ENCODE peak calls at places on chromosome 18, in four cellular contexts. One of them, this sample, is unnamed.

GRCh38 chr18:30280861-30281470 is 761.6 kb downstream of the DSC3 start:
- DNase-seq in A549: no peak
- DNase-seq in HepG2: peak
- DNase-seq in IMR-90: peak
- DNase-seq in this sample: peak

GRCh38 chr18:69936191-69936558 is 11.5 kb downstream of the CD226 start:
- DNase-seq in A549: no peak
- DNase-seq in HepG2: no peak
- DNase-seq in IMR-90: no peak
- DNase-seq in this sample: no peak

GRCh38 chr18:77084757-77085035 is 47.9 kb downstream of the MBP start:
- DNase-seq in A549: no peak
- DNase-seq in HepG2: no peak
- DNase-seq in IMR-90: no peak
- DNase-seq in this sample: no peak

GRCh38 chr18:37484893-37485834 is 80.4 kb downstream of the CELF4 start:
- DNase-seq in A549: peak
- DNase-seq in HepG2: no peak
- DNase-seq in IMR-90: peak
- DNase-seq in this sample: peak

GRCh38 chr18:40987581-40987980 is 967.5 kb upstream of the PIK3C3 start:
- DNase-seq in A549: no peak
- DNase-seq in HepG2: no peak
- DNase-seq in IMR-90: no peak
- DNase-seq in this sample: no peak

GRCh38 chr18:12044591-12044990 is 49.1 kb upstream of the ANKRD62 start:
- DNase-seq in A549: no peak
- DNase-seq in HepG2: no peak
- DNase-seq in IMR-90: no peak
- DNase-seq in this sample: no peak

GRCh38 chr18:73645175-73645715 is 502.4 kb downstream of the FBXO15 start:
- DNase-seq in A549: no peak
- DNase-seq in HepG2: no peak
- DNase-seq in IMR-90: peak
- DNase-seq in this sample: no peak

GRCh38 chr18:53457068-53457467 is 767.4 kb downstream of the MBD2 start:
- DNase-seq in A549: no peak
- DNase-seq in HepG2: no peak
- DNase-seq in IMR-90: no peak
- DNase-seq in this sample: no peak

GRCh38 chr18:34495434-34495833 is 214.7 kb upstream of the DTNA start:
- DNase-seq in A549: no peak
- DNase-seq in HepG2: no peak
- DNase-seq in IMR-90: no peak
- DNase-seq in this sample: no peak

GRCh38 chr18:74942319-74942910 is 266.5 kb downstream of the PTGR3 start:
- DNase-seq in A549: no peak
- DNase-seq in HepG2: no peak
- DNase-seq in IMR-90: peak
- DNase-seq in this sample: no peak

GRCh38 chr18:22223263-22223960 is 54.0 kb downstream of the GATA6 start:
- DNase-seq in A549: peak
- DNase-seq in HepG2: peak
- DNase-seq in IMR-90: peak
- DNase-seq in this sample: peak

GRCh38 chr18:52228158-52228557 is 111.8 kb upstream of the DCC start:
- DNase-seq in A549: no peak
- DNase-seq in HepG2: no peak
- DNase-seq in IMR-90: no peak
- DNase-seq in this sample: no peak

GRCh38 chr18:13369353-13369752 is 150.8 kb downstream of the LDLRAD4 start:
- DNase-seq in A549: no peak
- DNase-seq in HepG2: no peak
- DNase-seq in IMR-90: no peak
- DNase-seq in this sample: no peak

DNA sequence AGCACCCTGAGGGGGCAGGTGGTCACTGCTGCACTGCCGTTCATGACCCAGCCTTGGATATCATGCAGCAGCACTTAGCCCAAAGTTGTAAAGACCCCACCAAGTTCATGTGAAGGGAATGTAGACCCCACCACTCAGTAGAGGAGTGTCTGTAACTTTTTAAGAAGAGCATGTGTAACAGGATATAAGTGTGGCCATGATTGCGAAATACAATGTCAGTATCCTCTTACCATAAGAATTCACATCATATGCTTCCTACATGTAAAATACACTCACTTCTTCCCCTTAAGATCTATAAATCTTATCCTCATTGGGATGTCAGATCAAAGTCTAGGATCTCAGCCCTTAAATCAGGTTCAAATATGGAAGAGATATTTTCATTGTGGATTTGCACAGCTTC is 276.9 kb downstream of the PTPRM start:
- DNase-seq in A549: no peak
- DNase-seq in HepG2: no peak
- DNase-seq in IMR-90: peak
- DNase-seq in this sample: no peak
- TF ChIP-seq MAZ in A549: no peak
- TF ChIP-seq MAZ in HepG2: no peak
- TF ChIP-seq MAZ in IMR-90: no peak
- TF ChIP-seq MAZ in this sample: no peak

GRCh38 chr18:48136051-48136543 is 205.6 kb upstream of the SMAD2 start:
- DNase-seq in A549: no peak
- DNase-seq in HepG2: no peak
- DNase-seq in IMR-90: no peak
- DNase-seq in this sample: no peak
- TF ChIP-seq MAZ in A549: no peak
- TF ChIP-seq MAZ in HepG2: no peak
- TF ChIP-seq MAZ in IMR-90: no peak
- TF ChIP-seq MAZ in this sample: no peak

GRCh38 chr18:23384778-23385736 is 68.0 kb upstream of the RIOK3 start:
- DNase-seq in A549: no peak
- DNase-seq in HepG2: peak
- DNase-seq in IMR-90: no peak
- DNase-seq in this sample: no peak

GRCh38 chr18:23380817-23381216 is 72.3 kb upstream of the RIOK3 start:
- DNase-seq in A549: no peak
- DNase-seq in HepG2: no peak
- DNase-seq in IMR-90: peak
- DNase-seq in this sample: peak

GRCh38 chr18:23378470-23378764 is 74.7 kb upstream of the RIOK3 start:
- DNase-seq in A549: no peak
- DNase-seq in HepG2: no peak
- DNase-seq in IMR-90: peak
- DNase-seq in this sample: no peak

GRCh38 chr18:23377669-23378469 is 75.2 kb upstream of the RIOK3 start:
- DNase-seq in A549: peak
- DNase-seq in HepG2: peak
- DNase-seq in IMR-90: peak
- DNase-seq in this sample: peak

DNA sequence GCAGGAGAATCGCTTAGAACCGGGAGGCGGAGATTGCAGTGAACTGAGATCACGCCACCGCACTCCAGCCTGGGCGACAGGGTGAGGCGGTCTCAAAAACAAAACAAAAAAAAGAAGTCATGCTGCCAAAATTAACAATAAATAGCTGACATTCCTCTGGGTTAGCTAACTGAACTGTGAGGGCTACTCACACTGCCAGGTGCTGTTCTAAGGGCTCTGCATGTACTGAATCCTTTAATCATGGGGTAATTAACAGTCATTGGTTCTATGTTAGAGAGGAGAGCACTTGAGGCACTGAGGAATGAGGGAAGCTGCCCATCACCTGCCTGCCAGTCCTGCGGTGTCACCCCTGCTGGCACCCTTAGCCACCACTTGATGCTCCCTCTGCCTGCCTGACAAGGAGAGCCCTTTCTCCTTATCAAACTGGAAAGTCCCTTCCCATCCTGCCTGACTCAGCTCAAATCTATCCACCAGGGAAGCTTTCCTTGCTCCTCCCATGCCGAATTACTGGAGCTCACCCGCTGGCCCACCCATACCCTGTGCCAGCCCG is 73.0 kb upstream of the RIOK3 start:
- DNase-seq in A549: peak
- DNase-seq in HepG2: no peak
- DNase-seq in IMR-90: peak
- DNase-seq in this sample: no peak
- TF ChIP-seq MAZ in A549: no peak
- TF ChIP-seq MAZ in HepG2: no peak
- TF ChIP-seq MAZ in IMR-90: no peak
- TF ChIP-seq MAZ in this sample: no peak

DNA sequence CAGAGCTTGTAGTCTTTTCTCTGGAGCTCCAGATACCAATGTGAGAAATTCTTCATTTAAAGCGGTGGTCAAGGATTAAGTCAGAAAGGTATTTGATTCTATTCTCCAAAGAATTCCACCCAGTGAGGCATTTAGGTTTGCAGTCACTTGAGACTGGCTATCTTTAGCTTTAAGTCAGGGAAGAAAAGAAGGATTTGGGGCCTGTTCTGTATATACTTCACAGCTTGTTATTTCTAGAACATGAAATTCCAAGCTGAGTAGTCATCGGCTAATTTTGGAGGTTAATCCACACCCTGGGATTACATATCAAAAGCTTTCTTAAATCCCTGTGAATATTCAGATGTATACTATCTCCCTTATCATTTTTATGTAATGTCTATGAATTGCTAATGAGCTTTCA is 39.4 kb downstream of the MYOM1 start:
- DNase-seq in A549: no peak
- DNase-seq in HepG2: no peak
- DNase-seq in IMR-90: peak
- DNase-seq in this sample: no peak
- TF ChIP-seq MAZ in A549: no peak
- TF ChIP-seq MAZ in HepG2: no peak
- TF ChIP-seq MAZ in IMR-90: no peak
- TF ChIP-seq MAZ in this sample: no peak